ENCODE peak calls at places on chromosomes 16 and 17, in six cellular contexts. Y, U, O, T, A and B are unnamed samples.

GRCh38 chr17:83083368-83084201 is 4.2 kb downstream of the METRNL start:
- DNase-seq in A (no peak), U (peak; percentile 95), O (peak; percentile 64), T (no peak), Y (peak; percentile 75), B (peak; percentile 59)

GRCh38 chr16:11129378-11129781 is 126.6 kb downstream of the SOCS1 start:
- DNase-seq in O (no peak), A (no peak), U (peak; percentile 75), T (no peak), Y (no peak), B (no peak)

GRCh38 chr17:76082326-76083251 is 3.6 kb downstream of the ZACN start:
- DNase-seq in U (no peak), O (no peak), A (no peak), Y (no peak), T (no peak), B (no peak)

GRCh38 chr17:41544497-41544896 is 16.4 kb upstream of the KRT19 start:
- DNase-seq in T (no peak), U (no peak), Y (no peak), O (no peak), A (no peak), B (no peak)

GRCh38 chr17:66959641-66960375 is 4.7 kb upstream of the CACNG4 start:
- DNase-seq in A (no peak), Y (no peak), U (no peak), O (no peak), T (no peak), B (no peak)

GRCh38 chr16:87563714-87564523 is 38.4 kb upstream of the JPH3 start:
- DNase-seq in A (no peak), T (no peak), O (no peak), Y (no peak), U (no peak), B (no peak)

GRCh38 chr16:88348377-88349152 is 34.2 kb upstream of the ZNF469 start:
- DNase-seq in U (no peak), O (no peak), A (no peak), T (no peak), Y (no peak), B (no peak)

GRCh38 chr17:76384222-76384986 is at the start of gene SPHK1:
- DNase-seq in O (peak; percentile 62), T (peak; percentile 35), A (no peak), U (peak; percentile 91), Y (peak; percentile 79), B (no peak)

GRCh38 chr17:82019905-82020873 is 2.5 kb downstream of the CENPX start:
- DNase-seq in O (peak; percentile 58), Y (peak; percentile 84), U (peak; percentile 67), A (peak; percentile 19), T (no peak), B (no peak)

GRCh38 chr17:9798724-9799123 is 7.3 kb upstream of the DHRS7C start:
- DNase-seq in T (no peak), A (no peak), U (no peak), Y (no peak), O (no peak), B (no peak)

GRCh38 chr17:76791053-76791980 is 53.4 kb downstream of the MFSD11 start:
- DNase-seq in Y (peak; percentile 53), T (no peak), O (peak; percentile 4), U (peak; percentile 87), A (no peak), B (no peak)

GRCh38 chr17:75869282-75870141 is 8.9 kb downstream of the TRIM47 start:
- DNase-seq in A (no peak), Y (no peak), O (no peak), U (peak; percentile 57), T (no peak), B (no peak)

GRCh38 chr17:21272881-21273839 is 11.4 kb upstream of the MAP2K3 start:
- DNase-seq in O (no peak), T (no peak), A (no peak), Y (no peak), U (no peak), B (no peak)

GRCh38 chr17:7632492-7632894 is 2.6 kb downstream of the SHBG start:
- DNase-seq in A (no peak), Y (peak; percentile 40), T (no peak), O (no peak), U (peak; percentile 67), B (no peak)

GRCh38 chr16:84266451-84266850 is 26.6 kb upstream of the KCNG4 start:
- DNase-seq in T (no peak), Y (peak; percentile 54), O (no peak), A (no peak), U (peak; percentile 37), B (peak; percentile 80)

GRCh38 chr16:87735270-87736002 is 30.4 kb downstream of the KLHDC4 start:
- DNase-seq in T (no peak), U (no peak), A (no peak), Y (no peak), O (no peak), B (no peak)

GRCh38 chr16:75305364-75306101 is 54.1 kb upstream of the BCAR1 start:
- DNase-seq in U (peak; percentile 97), T (no peak), Y (peak; percentile 81), O (peak; percentile 19), A (peak; percentile 36), B (no peak)

GRCh38 chr16:4240624-4241023 is 1.3 kb downstream of the SRL start:
- DNase-seq in Y (no peak), U (no peak), O (no peak), T (no peak), A (no peak), B (no peak)

GRCh38 chr16:21560462-21560861 is 38.9 kb upstream of the METTL9 start:
- DNase-seq in T (no peak), A (no peak), O (no peak), U (no peak), Y (no peak), B (no peak)

GRCh38 chr16:8271344-8271743 is 319.0 kb downstream of the TMEM114 start:
- DNase-seq in T (no peak), Y (no peak), U (no peak), A (no peak), O (no peak), B (no peak)

GRCh38 chr17:62703269-62703775 is 75.9 kb downstream of the MRC2 start:
- DNase-seq in T (no peak), A (no peak), Y (peak; percentile 45), U (peak; percentile 48), O (no peak), B (no peak)

GRCh38 chr17:41775394-41776226 is 10.9 kb downstream of the JUP start:
- DNase-seq in T (no peak), A (no peak), O (no peak), Y (no peak), U (no peak), B (no peak)

GRCh38 chr16:20348365-20349185 is 3.9 kb downstream of the UMOD start:
- DNase-seq in Y (peak; percentile 2), O (no peak), A (no peak), U (no peak), T (no peak), B (no peak)

GRCh38 chr17:40362696-40363479 is 1.6 kb downstream of the GJD3 start:
- DNase-seq in O (peak; percentile 73), Y (peak; percentile 93), A (no peak), T (peak; percentile 69), U (peak; percentile 86), B (no peak)

GRCh38 chr17:29835438-29836351 is 94.3 kb downstream of the SSH2 start:
- DNase-seq in U (peak; percentile 33), O (no peak), Y (no peak), T (no peak), A (peak; percentile 55), B (no peak)

GRCh38 chr17:45132569-45133463 is 501 bp upstream of the PLCD3 start:
- DNase-seq in A (no peak), Y (peak; percentile 72), O (peak; percentile 47), U (peak; percentile 91), T (peak; percentile 52), B (no peak)

GRCh38 chr17:70181376-70181775 is 12.0 kb downstream of the KCNJ2 start:
- DNase-seq in T (no peak), Y (no peak), A (no peak), U (no peak), O (no peak), B (no peak)

GRCh38 chr17:78248051-78248914 is 16.9 kb downstream of the TMEM235 start:
- DNase-seq in U (no peak), T (no peak), O (no peak), A (no peak), Y (no peak), B (no peak)

GRCh38 chr16:83113317-83113716 is 486.5 kb downstream of the CDH13 start:
- DNase-seq in Y (peak; percentile 25), U (no peak), T (no peak), A (no peak), O (no peak), B (no peak)

GRCh38 chr17:41456206-41456605 is 11.0 kb downstream of the KRT32 start:
- DNase-seq in A (no peak), Y (no peak), U (no peak), O (no peak), T (no peak), B (no peak)

GRCh38 chr16:47258874-47259461 is 115.2 kb upstream of the NETO2 start:
- DNase-seq in T (no peak), O (no peak), Y (peak; percentile 12), A (no peak), U (peak; percentile 10), B (no peak)

GRCh38 chr17:42783062-42783777 is 2.8 kb downstream of the WNK4 start:
- DNase-seq in U (peak; percentile 22), Y (no peak), A (no peak), T (no peak), O (no peak), B (no peak)